ENCODE peak calls at places on chromosomes 3 and 15, in five cellular contexts. X is NCI-H345; F is CD8-positive, alpha-beta T cell; V is posterior vena cava; U is activated CD4-positive, alpha-beta T cell treated with anti-CD3 and anti-CD28 coated beads, Interleukin-2, amount 50 U/mL, for 1 hour. B is an unnamed sample.

GRCh38 chr3:173921741-173922140 is 524.2 kb downstream of the NLGN1 start:
- DNase-seq in X (no peak), F (no peak), V (no peak), U (no peak), B (no peak)

GRCh38 chr3:35120026-35120425 is 519.3 kb upstream of the ARPP21 start:
- DNase-seq in X (no peak), F (no peak), V (no peak), U (no peak), B (no peak)

GRCh38 chr3:158847466-158847849 is 45.6 kb downstream of the MFSD1 start:
- DNase-seq in X (peak), F (no peak), V (no peak), U (no peak), B (no peak)

GRCh38 chr15:100900895-100901169 is 18.3 kb upstream of the LRRK1 start:
- DNase-seq in X (no peak), F (no peak), V (no peak), U (no peak), B (no peak)

GRCh38 chr3:188602111-188602510 is 448.2 kb downstream of the LPP start:
- DNase-seq in X (no peak), F (no peak), V (no peak), U (no peak), B (no peak)

GRCh38 chr3:20668411-20668810 is 482.4 kb upstream of the SGO1 start:
- DNase-seq in X (no peak), F (no peak), V (no peak), U (no peak), B (peak)

GRCh38 chr15:66481107-66481856 is 16.3 kb downstream of the SNAPC5 start:
- DNase-seq in X (no peak), F (no peak), V (no peak), U (no peak), B (no peak)

GRCh38 chr3:46112296-46112695 is 85.0 kb upstream of the XCR1 start:
- DNase-seq in X (no peak), F (no peak), V (no peak), U (no peak), B (no peak)

GRCh38 chr3:72288955-72289707 is 504.2 kb upstream of the PROK2 start:
- DNase-seq in X (no peak), F (no peak), V (no peak), U (no peak), B (peak)

GRCh38 chr3:123343296-123344174 is 105.4 kb downstream of the ADCY5 start:
- DNase-seq in X (no peak), F (no peak), V (peak), U (no peak), B (no peak)

GRCh38 chr3:161989012-161989411 is 492.4 kb downstream of the OTOL1 start:
- DNase-seq in X (no peak), F (no peak), V (no peak), U (no peak), B (no peak)

GRCh38 chr3:12556243-12556722 is 604 bp upstream of the MKRN2 start:
- DNase-seq in X (no peak), F (no peak), V (no peak), U (no peak), B (no peak)

GRCh38 chr3:97347780-97348179 is 416.8 kb upstream of the ARL6 start:
- DNase-seq in X (no peak), F (no peak), V (no peak), U (no peak), B (no peak)

GRCh38 chr15:59290311-59291213 is 82.1 kb downstream of the MYO1E start:
- DNase-seq in X (no peak), F (no peak), V (no peak), U (no peak), B (no peak)

GRCh38 chr15:94478763-94479162 is 247.4 kb downstream of the MCTP2 start:
- DNase-seq in X (peak), F (no peak), V (no peak), U (no peak), B (no peak)

GRCh38 chr3:193665370-193665989 is 72.5 kb downstream of the OPA1 start:
- DNase-seq in X (peak), F (no peak), V (no peak), U (no peak), B (peak)

GRCh38 chr15:58330836-58331561 is 100.8 kb upstream of the LIPC start:
- DNase-seq in X (no peak), F (no peak), V (no peak), U (no peak), B (no peak)

GRCh38 chr3:178078933-178079332 is 457.3 kb upstream of the KCNMB2 start:
- DNase-seq in X (no peak), F (no peak), V (no peak), U (no peak), B (peak)

GRCh38 chr3:42979044-42979962 is at the start of gene GASK1A:
- DNase-seq in X (peak), F (no peak), V (peak), U (peak), B (peak)

GRCh38 chr3:174153875-174154274 is 705.3 kb upstream of the NAALADL2 start:
- DNase-seq in X (no peak), F (no peak), V (no peak), U (no peak), B (no peak)

GRCh38 chr15:38588672-38589071 is 24.1 kb upstream of the RASGRP1 start:
- DNase-seq in X (no peak), F (no peak), V (no peak), U (no peak), B (no peak)